ENCODE peak calls at places on chromosome 21, in four cellular contexts. D, P, T and R are unnamed samples.

GRCh38 chr21:36776981-36777617 is 78.2 kb downstream of the SIM2 start:
- DNase-seq in D (no peak), P (no peak), T (no peak), R (no peak)

GRCh38 chr21:16535100-16535418 is 805.3 kb downstream of the USP25 start:
- DNase-seq in D (no peak), P (peak), T (no peak), R (peak)

GRCh38 chr21:20875741-20876140 is 122.5 kb upstream of the NCAM2 start:
- DNase-seq in D (peak), P (peak), T (no peak), R (no peak)

GRCh38 chr21:30326390-30326789 is 6.3 kb upstream of the KRTAP26-1 start:
- DNase-seq in D (no peak), P (no peak), T (no peak), R (no peak)

GRCh38 chr21:32886339-32886738 is 114.8 kb upstream of the PAXBP1 start:
- DNase-seq in D (no peak), P (no peak), T (no peak), R (no peak)

GRCh38 chr21:39630191-39630591 is 17.5 kb downstream of the B3GALT5 start:
- DNase-seq in D (no peak), P (peak), T (no peak), R (peak)

GRCh38 chr21:17492415-17493168 is 20.3 kb upstream of the CXADR start:
- DNase-seq in D (no peak), P (no peak), T (no peak), R (peak)

GRCh38 chr21:44905725-44906084 is 15.0 kb downstream of the ITGB2 start:
- DNase-seq in D (no peak), P (no peak), T (no peak), R (no peak)

GRCh38 chr21:31917108-31917507 is 44.3 kb downstream of the HUNK start:
- DNase-seq in D (no peak), P (peak), T (no peak), R (no peak)